ENCODE peak calls at places on chromosomes 6 and 20, in six cellular contexts. One of them, this sample, is unnamed.

GRCh38 chr20:29326376-29327070 is 1930.9 kb upstream of the DEFB115 start:
- DNase-seq in K562: no peak
- DNase-seq in HepG2: no peak
- DNase-seq in H1: no peak
- DNase-seq in GM12878: no peak
- DNase-seq in GM12891: no peak
- DNase-seq in this sample: no peak

GRCh38 chr6:145784683-145785082 is 29.9 kb downstream of the FBXO30 start:
- DNase-seq in K562: no peak
- DNase-seq in HepG2: no peak
- DNase-seq in H1: no peak
- DNase-seq in GM12878: no peak
- DNase-seq in GM12891: no peak
- DNase-seq in this sample: no peak

GRCh38 chr6:1770435-1770843 is 160.7 kb downstream of the FOXC1 start:
- DNase-seq in K562: no peak
- DNase-seq in HepG2: no peak
- DNase-seq in H1: no peak
- DNase-seq in GM12878: peak
- DNase-seq in GM12891: no peak
- DNase-seq in this sample: no peak

GRCh38 chr6:15489563-15489962 is 173.3 kb downstream of the DTNBP1 start:
- DNase-seq in K562: no peak
- DNase-seq in HepG2: no peak
- DNase-seq in H1: no peak
- DNase-seq in GM12878: no peak
- DNase-seq in GM12891: no peak
- DNase-seq in this sample: no peak

GRCh38 chr20:62636446-62636845 is 5.9 kb upstream of the SLCO4A1 start:
- DNase-seq in K562: no peak
- DNase-seq in HepG2: no peak
- DNase-seq in H1: no peak
- DNase-seq in GM12878: no peak
- DNase-seq in GM12891: no peak
- DNase-seq in this sample: no peak

GRCh38 chr6:111564482-111564945 is 41.2 kb downstream of the TRAF3IP2 start:
- DNase-seq in K562: no peak
- DNase-seq in HepG2: no peak
- DNase-seq in H1: no peak
- DNase-seq in GM12878: no peak
- DNase-seq in GM12891: no peak
- DNase-seq in this sample: no peak

GRCh38 chr6:154937306-154938244 is 57.5 kb upstream of the TIAM2 start:
- DNase-seq in K562: no peak
- DNase-seq in HepG2: no peak
- DNase-seq in H1: no peak
- DNase-seq in GM12878: no peak
- DNase-seq in GM12891: no peak
- DNase-seq in this sample: no peak

GRCh38 chr6:53124131-53124800 is 24.4 kb downstream of the GCM1 start:
- DNase-seq in K562: no peak
- DNase-seq in HepG2: no peak
- DNase-seq in H1: no peak
- DNase-seq in GM12878: no peak
- DNase-seq in GM12891: no peak
- DNase-seq in this sample: no peak

GRCh38 chr20:44110816-44111568 is 76.0 kb downstream of the JPH2 start:
- DNase-seq in K562: no peak
- DNase-seq in HepG2: no peak
- DNase-seq in H1: no peak
- DNase-seq in GM12878: no peak
- DNase-seq in GM12891: no peak
- DNase-seq in this sample: no peak

GRCh38 chr20:47361268-47361665 is 4.8 kb upstream of the ZMYND8 start:
- DNase-seq in K562: no peak
- DNase-seq in HepG2: no peak
- DNase-seq in H1: no peak
- DNase-seq in GM12878: no peak
- DNase-seq in GM12891: no peak
- DNase-seq in this sample: no peak

GRCh38 chr6:75086236-75086635 is 119.6 kb downstream of the COL12A1 start:
- DNase-seq in K562: no peak
- DNase-seq in HepG2: no peak
- DNase-seq in H1: no peak
- DNase-seq in GM12878: no peak
- DNase-seq in GM12891: no peak
- DNase-seq in this sample: no peak

GRCh38 chr6:85077098-85077497 is 312.7 kb upstream of the TBX18 start:
- DNase-seq in K562: no peak
- DNase-seq in HepG2: no peak
- DNase-seq in H1: no peak
- DNase-seq in GM12878: no peak
- DNase-seq in GM12891: no peak
- DNase-seq in this sample: no peak

GRCh38 chr6:35489995-35490791 is 6.7 kb downstream of the TEAD3 start:
- DNase-seq in K562: peak
- DNase-seq in HepG2: no peak
- DNase-seq in H1: peak
- DNase-seq in GM12878: no peak
- DNase-seq in GM12891: no peak
- DNase-seq in this sample: no peak

GRCh38 chr6:128432394-128432793 is 88.0 kb downstream of the PTPRK start:
- DNase-seq in K562: no peak
- DNase-seq in HepG2: no peak
- DNase-seq in H1: no peak
- DNase-seq in GM12878: no peak
- DNase-seq in GM12891: no peak
- DNase-seq in this sample: no peak

GRCh38 chr6:150208606-150209352 is 65.9 kb downstream of the PPP1R14C start:
- DNase-seq in K562: no peak
- DNase-seq in HepG2: no peak
- DNase-seq in H1: no peak
- DNase-seq in GM12878: no peak
- DNase-seq in GM12891: no peak
- DNase-seq in this sample: no peak

GRCh38 chr6:158687507-158687906 is 37.7 kb downstream of the SYTL3 start:
- DNase-seq in K562: no peak
- DNase-seq in HepG2: no peak
- DNase-seq in H1: no peak
- DNase-seq in GM12878: no peak
- DNase-seq in GM12891: no peak
- DNase-seq in this sample: no peak

GRCh38 chr20:10611357-10611756 is 62.4 kb downstream of the JAG1 start:
- DNase-seq in K562: peak
- DNase-seq in HepG2: peak
- DNase-seq in H1: no peak
- DNase-seq in GM12878: no peak
- DNase-seq in GM12891: peak
- DNase-seq in this sample: no peak

GRCh38 chr6:101386982-101387381 is 6.5 kb upstream of the GRIK2 start:
- DNase-seq in K562: no peak
- DNase-seq in HepG2: peak
- DNase-seq in H1: no peak
- DNase-seq in GM12878: no peak
- DNase-seq in GM12891: no peak
- DNase-seq in this sample: no peak

GRCh38 chr20:17227669-17228623 is 1.1 kb downstream of the PCSK2 start:
- DNase-seq in K562: no peak
- DNase-seq in HepG2: no peak
- DNase-seq in H1: no peak
- DNase-seq in GM12878: no peak
- DNase-seq in GM12891: no peak
- DNase-seq in this sample: no peak

GRCh38 chr6:87094576-87094975 is 330 bp downstream of the CGA start:
- DNase-seq in K562: no peak
- DNase-seq in HepG2: no peak
- DNase-seq in H1: no peak
- DNase-seq in GM12878: no peak
- DNase-seq in GM12891: no peak
- DNase-seq in this sample: no peak

GRCh38 chr6:12313992-12314589 is 23.9 kb downstream of the EDN1 start:
- DNase-seq in K562: no peak
- DNase-seq in HepG2: peak
- DNase-seq in H1: no peak
- DNase-seq in GM12878: no peak
- DNase-seq in GM12891: no peak
- DNase-seq in this sample: no peak

GRCh38 chr6:39416026-39416425 is 93.5 kb upstream of the KCNK16 start:
- DNase-seq in K562: no peak
- DNase-seq in HepG2: no peak
- DNase-seq in H1: no peak
- DNase-seq in GM12878: no peak
- DNase-seq in GM12891: no peak
- DNase-seq in this sample: no peak

GRCh38 chr20:47708953-47709833 is 76.1 kb downstream of the SULF2 start:
- DNase-seq in K562: no peak
- DNase-seq in HepG2: peak
- DNase-seq in H1: no peak
- DNase-seq in GM12878: no peak
- DNase-seq in GM12891: no peak
- DNase-seq in this sample: no peak

GRCh38 chr6:43455034-43455747 is at the start of gene DLK2:
- DNase-seq in K562: peak
- DNase-seq in HepG2: no peak
- DNase-seq in H1: no peak
- DNase-seq in GM12878: no peak
- DNase-seq in GM12891: peak
- DNase-seq in this sample: peak

GRCh38 chr6:44446626-44447297 is 59.3 kb downstream of the CDC5L start:
- DNase-seq in K562: no peak
- DNase-seq in HepG2: peak
- DNase-seq in H1: no peak
- DNase-seq in GM12878: no peak
- DNase-seq in GM12891: no peak
- DNase-seq in this sample: no peak

GRCh38 chr6:36858407-36858981 is 16.1 kb downstream of the PPIL1 start:
- DNase-seq in K562: no peak
- DNase-seq in HepG2: peak
- DNase-seq in H1: no peak
- DNase-seq in GM12878: no peak
- DNase-seq in GM12891: no peak
- DNase-seq in this sample: no peak

DNA sequence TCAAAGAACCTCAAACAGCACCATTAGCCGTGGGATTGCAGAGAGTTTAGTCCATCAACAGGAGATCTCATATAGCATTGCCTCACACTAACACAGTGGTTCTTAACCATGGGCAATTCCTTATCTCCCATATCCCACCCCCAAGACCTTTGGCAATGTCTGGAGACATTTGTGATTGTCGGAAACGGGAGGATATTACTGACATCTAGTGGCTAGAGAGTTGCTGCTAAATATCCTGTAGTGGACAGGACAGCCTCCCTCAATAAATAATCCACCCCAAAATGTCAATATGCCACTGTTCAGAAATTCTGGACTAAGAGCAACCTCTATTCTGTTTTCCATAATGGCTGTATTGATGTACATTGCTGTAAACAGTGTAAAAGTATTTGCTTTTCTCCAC is 210.1 kb upstream of the CCN2 start:
- DNase-seq in K562: no peak
- DNase-seq in HepG2: peak
- DNase-seq in H1: no peak
- DNase-seq in GM12878: no peak
- DNase-seq in GM12891: no peak
- DNase-seq in this sample: no peak
- TF ChIP-seq TAF1 in K562: no peak
- TF ChIP-seq TAF1 in HepG2: no peak
- TF ChIP-seq TAF1 in H1: no peak
- TF ChIP-seq TAF1 in GM12878: no peak
- TF ChIP-seq TAF1 in GM12891: no peak
- TF ChIP-seq TAF1 in this sample: no peak

GRCh38 chr20:25003002-25003401 is 10.5 kb upstream of the APMAP start:
- DNase-seq in K562: no peak
- DNase-seq in HepG2: no peak
- DNase-seq in H1: no peak
- DNase-seq in GM12878: no peak
- DNase-seq in GM12891: no peak
- DNase-seq in this sample: no peak

GRCh38 chr20:24998631-24999445 is 6.3 kb upstream of the APMAP start:
- DNase-seq in K562: no peak
- DNase-seq in HepG2: no peak
- DNase-seq in H1: no peak
- DNase-seq in GM12878: no peak
- DNase-seq in GM12891: no peak
- DNase-seq in this sample: no peak

GRCh38 chr20:24999568-24999967 is 7.0 kb upstream of the APMAP start:
- DNase-seq in K562: no peak
- DNase-seq in HepG2: no peak
- DNase-seq in H1: no peak
- DNase-seq in GM12878: no peak
- DNase-seq in GM12891: no peak
- DNase-seq in this sample: no peak

GRCh38 chr20:24998121-24998520 is 5.6 kb upstream of the APMAP start:
- DNase-seq in K562: no peak
- DNase-seq in HepG2: no peak
- DNase-seq in H1: no peak
- DNase-seq in GM12878: no peak
- DNase-seq in GM12891: no peak
- DNase-seq in this sample: no peak

GRCh38 chr20:25000268-25000801 is 7.8 kb upstream of the APMAP start:
- DNase-seq in K562: no peak
- DNase-seq in HepG2: no peak
- DNase-seq in H1: no peak
- DNase-seq in GM12878: no peak
- DNase-seq in GM12891: no peak
- DNase-seq in this sample: no peak
- TF ChIP-seq POLR2A in K562: no peak
- TF ChIP-seq POLR2A in HepG2: no peak
- TF ChIP-seq POLR2A in H1: no peak
- TF ChIP-seq POLR2A in GM12878: no peak
- TF ChIP-seq POLR2A in GM12891: no peak
- TF ChIP-seq POLR2A in this sample: no peak

DNA sequence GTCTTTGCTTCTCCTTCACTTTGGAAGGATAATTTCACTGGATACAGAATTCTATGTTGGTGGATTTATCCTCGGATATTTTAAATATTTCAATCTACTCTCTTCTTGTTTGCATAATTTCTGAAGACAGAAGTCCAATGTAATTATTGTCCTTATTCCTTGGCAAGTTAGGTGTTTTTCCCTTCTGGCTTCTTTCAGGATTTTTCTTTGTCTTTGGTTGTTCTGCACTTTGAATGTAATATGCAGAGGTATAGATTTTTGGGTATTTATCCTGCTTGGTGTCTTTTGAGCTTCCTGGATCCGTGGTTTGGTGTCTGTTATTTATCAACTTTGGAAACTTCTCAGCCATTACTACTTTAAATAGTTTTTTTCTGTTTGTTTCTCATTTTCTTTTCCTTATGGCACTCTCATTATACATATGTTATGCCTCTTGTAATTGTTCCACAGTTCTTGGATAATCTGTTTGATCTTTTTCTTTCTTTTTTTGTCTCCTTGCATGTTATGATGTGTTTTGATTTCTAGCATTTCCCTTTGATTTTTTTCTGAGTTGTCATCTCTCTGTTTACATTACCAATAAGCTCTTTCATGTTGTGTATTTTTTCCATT is 48.6 kb upstream of the ATXN1 start:
- DNase-seq in K562: no peak
- DNase-seq in HepG2: no peak
- DNase-seq in H1: no peak
- DNase-seq in GM12878: no peak
- DNase-seq in GM12891: no peak
- DNase-seq in this sample: no peak
- TF ChIP-seq TAF1 in K562: no peak
- TF ChIP-seq TAF1 in HepG2: no peak
- TF ChIP-seq TAF1 in H1: no peak
- TF ChIP-seq TAF1 in GM12878: no peak
- TF ChIP-seq TAF1 in GM12891: no peak
- TF ChIP-seq TAF1 in this sample: no peak

GRCh38 chr20:59784365-59785117 is 148.9 kb downstream of the SYCP2 start:
- DNase-seq in K562: no peak
- DNase-seq in HepG2: no peak
- DNase-seq in H1: no peak
- DNase-seq in GM12878: no peak
- DNase-seq in GM12891: no peak
- DNase-seq in this sample: no peak
- TF ChIP-seq POLR2A in K562: no peak
- TF ChIP-seq POLR2A in HepG2: no peak
- TF ChIP-seq POLR2A in H1: no peak
- TF ChIP-seq POLR2A in GM12878: no peak
- TF ChIP-seq POLR2A in GM12891: no peak
- TF ChIP-seq POLR2A in this sample: no peak